ENCODE peak calls at places on chromosomes 16 and 17, in four cellular contexts. One of them, this sample, is unnamed.

GRCh38 chr17:36856921-36857381 is 80.3 kb upstream of the LHX1 start:
- DNase-seq in sigmoid colon: no peak
- DNase-seq in endothelial cell: no peak
- DNase-seq in vagina: no peak
- DNase-seq in this sample: peak

GRCh38 chr16:2811703-2812471 is 5.2 kb upstream of the PRSS21 start:
- DNase-seq in sigmoid colon: peak
- DNase-seq in endothelial cell: no peak
- DNase-seq in vagina: no peak
- DNase-seq in this sample: no peak

GRCh38 chr16:14353340-14353739 is 276.7 kb downstream of the PARN start:
- DNase-seq in sigmoid colon: no peak
- DNase-seq in endothelial cell: no peak
- DNase-seq in vagina: no peak
- DNase-seq in this sample: no peak

GRCh38 chr17:50261051-50261915 is 13.0 kb upstream of the TMEM92 start:
- DNase-seq in sigmoid colon: no peak
- DNase-seq in endothelial cell: no peak
- DNase-seq in vagina: no peak
- DNase-seq in this sample: no peak

GRCh38 chr16:69327585-69328310 is 2.6 kb downstream of the PDF start:
- DNase-seq in sigmoid colon: peak
- DNase-seq in endothelial cell: no peak
- DNase-seq in vagina: no peak
- DNase-seq in this sample: no peak

GRCh38 chr17:48084932-48085331 is 16.3 kb downstream of the CBX1 start:
- DNase-seq in sigmoid colon: no peak
- DNase-seq in endothelial cell: no peak
- DNase-seq in vagina: no peak
- DNase-seq in this sample: no peak

GRCh38 chr17:7132511-7133094 is 18.0 kb upstream of the ASGR2 start:
- DNase-seq in sigmoid colon: no peak
- DNase-seq in endothelial cell: peak
- DNase-seq in vagina: no peak
- DNase-seq in this sample: no peak

GRCh38 chr16:70661534-70661917 is 15.2 kb downstream of the IL34 start:
- DNase-seq in sigmoid colon: peak
- DNase-seq in endothelial cell: no peak
- DNase-seq in vagina: no peak
- DNase-seq in this sample: peak